ENCODE peak calls at places on chromosomes 3 and 15, in nine cellular contexts. O is ELF-1, J is SIG-M5, V is EH, K is heart right ventricle, F is NCI-H2081, H is caudate nucleus, Z is HTR-8/SVneo, M is bronchial epithelial cell. G is an unnamed sample.

GRCh38 chr3:172177046-172177445 is 137.7 kb downstream of the FNDC3B start:
- DNase-seq in K (peak), F (no peak), H (no peak), V (peak), Z (no peak), M (no peak), O (no peak), J (no peak), G (no peak)

GRCh38 chr3:24498391-24498790 is 3.7 kb upstream of the THRB start:
- DNase-seq in F (no peak), Z (no peak), M (no peak), J (no peak), V (no peak), O (peak), H (no peak), K (no peak), G (no peak)

GRCh38 chr3:36842275-36842674 is 77.9 kb upstream of the DCLK3 start:
- DNase-seq in K (no peak), H (no peak), Z (no peak), M (no peak), J (no peak), F (no peak), V (no peak), O (no peak), G (no peak)

GRCh38 chr15:67542192-67542461 is 376 bp upstream of the MAP2K5 start:
- DNase-seq in F (no peak), V (no peak), M (peak), H (no peak), K (no peak), J (no peak), Z (peak), O (no peak), G (no peak)

GRCh38 chr3:177615015-177615414 is 417.7 kb upstream of the TBL1XR1 start:
- DNase-seq in M (peak), O (no peak), V (peak), K (peak), F (peak), Z (peak), H (no peak), J (no peak), G (no peak)

GRCh38 chr15:39331584-39331983 is 249.3 kb upstream of the THBS1 start:
- DNase-seq in O (no peak), J (no peak), M (peak), Z (no peak), V (no peak), K (no peak), F (no peak), H (no peak), G (no peak)

GRCh38 chr15:45795487-45796069 is 160.7 kb downstream of the SQOR start:
- DNase-seq in V (peak), J (no peak), O (peak), F (peak), H (no peak), M (peak), K (peak), Z (peak), G (peak)

GRCh38 chr3:146100180-146100579 is 60.8 kb downstream of the PLOD2 start:
- DNase-seq in F (no peak), J (no peak), K (no peak), M (no peak), Z (no peak), H (no peak), V (no peak), O (no peak), G (no peak)

GRCh38 chr15:28109626-28110415 is 10.7 kb upstream of the OCA2 start:
- DNase-seq in O (no peak), M (no peak), V (no peak), J (no peak), H (no peak), F (no peak), Z (no peak), K (no peak), G (peak)

GRCh38 chr3:52683611-52684010 is 2.1 kb downstream of the PBRM1 start:
- DNase-seq in M (no peak), O (no peak), H (no peak), F (no peak), J (no peak), Z (no peak), V (peak), K (no peak), G (no peak)

GRCh38 chr15:30990036-30990435 is 1.4 kb downstream of the MTMR10 start:
- DNase-seq in F (no peak), Z (no peak), O (no peak), J (no peak), V (peak), K (no peak), H (no peak), M (no peak), G (no peak)

GRCh38 chr3:25831578-25831977 is 41.7 kb downstream of the OXSM start:
- DNase-seq in H (no peak), J (no peak), F (peak), M (peak), Z (no peak), V (peak), O (peak), K (no peak), G (no peak)

GRCh38 chr3:67828486-67829010 is 174.1 kb upstream of the SUCLG2 start:
- DNase-seq in O (no peak), J (no peak), H (no peak), M (no peak), K (no peak), F (no peak), Z (no peak), V (no peak), G (no peak)

GRCh38 chr15:66800584-66801235 is 98.7 kb downstream of the SMAD6 start:
- DNase-seq in V (peak), M (no peak), F (no peak), K (no peak), J (no peak), H (no peak), O (no peak), Z (no peak), G (no peak)

GRCh38 chr3:69090021-69090420 is 5.3 kb downstream of the ARL6IP5 start:
- DNase-seq in V (peak), M (peak), H (no peak), K (no peak), F (no peak), Z (no peak), J (no peak), O (no peak), G (no peak)

GRCh38 chr3:127156651-127157050 is 36.3 kb upstream of the PRR23E start:
- DNase-seq in V (no peak), M (no peak), O (no peak), F (no peak), H (no peak), K (no peak), J (no peak), Z (no peak), G (no peak)

GRCh38 chr15:71448688-71449114 is 333.4 kb downstream of the THSD4 start:
- DNase-seq in H (no peak), V (peak), K (peak), O (peak), F (peak), J (no peak), Z (peak), M (peak), G (no peak)

GRCh38 chr15:48877630-48878595 is at the start of gene EID1:
- DNase-seq in V (peak), K (peak), J (peak), Z (peak), F (peak), M (peak), H (peak), O (peak), G (peak)

GRCh38 chr15:21261396-21261964 is 178.8 kb downstream of the POTEB3 start:
- DNase-seq in M (no peak), F (no peak), H (no peak), O (no peak), Z (no peak), V (no peak), J (no peak), K (no peak), G (no peak)

GRCh38 chr15:73628976-73629854 is 4.0 kb downstream of the NPTN start:
- DNase-seq in K (no peak), Z (no peak), H (no peak), M (peak), V (no peak), O (no peak), J (peak), F (peak), G (no peak)

GRCh38 chr3:39358302-39358701 is 24.9 kb upstream of the SLC25A38 start:
- DNase-seq in V (no peak), M (no peak), Z (no peak), H (no peak), J (no peak), O (no peak), F (no peak), K (no peak), G (no peak)

GRCh38 chr15:40029979-40030893 is 8.7 kb downstream of the SRP14 start:
- DNase-seq in H (no peak), V (peak), J (no peak), Z (no peak), F (peak), K (no peak), M (peak), O (peak), G (peak)

GRCh38 chr3:62622553-62623174 is 249.3 kb upstream of the FEZF2 start:
- DNase-seq in M (peak), H (no peak), K (no peak), F (peak), J (no peak), Z (peak), V (peak), O (peak), G (no peak)

GRCh38 chr3:64316971-64317370 is 91.7 kb upstream of the PRICKLE2 start:
- DNase-seq in F (no peak), V (peak), M (peak), J (no peak), Z (no peak), K (no peak), H (no peak), O (no peak), G (no peak)

GRCh38 chr15:70628542-70628941 is 134.8 kb downstream of the UACA start:
- DNase-seq in V (no peak), M (no peak), Z (no peak), K (no peak), F (no peak), O (peak), J (no peak), H (no peak), G (no peak)

GRCh38 chr3:160225181-160226025 is at the start of gene C3orf80:
- DNase-seq in M (peak), V (peak), K (peak), F (peak), O (peak), Z (peak), J (no peak), H (no peak), G (peak)

GRCh38 chr15:63832620-63833245 is 1.0 kb downstream of the HERC1 start:
- DNase-seq in Z (no peak), F (no peak), H (no peak), V (no peak), M (no peak), O (no peak), J (no peak), K (no peak), G (no peak)

GRCh38 chr3:40877651-40878463 is 321.4 kb upstream of the CTNNB1 start:
- DNase-seq in V (peak), J (no peak), H (no peak), O (no peak), M (peak), K (peak), F (no peak), Z (no peak), G (no peak)

G was measured in activated naive CD4-positive, alpha-beta T cell treated with anti-CD3 and anti-CD28 coated beads, Interleukin-2, amount 10 ng/mL, durations not matched to agents 7 days and 5 days.